ENCODE peak calls at places on chromosomes 16 and 17, in four cellular contexts. J, C, Z and L are unnamed samples.

GRCh38 chr16:56960681-56961281 is 969 bp upstream of the CETP start:
- DNase-seq in Z (no peak), J (no peak), C (no peak), L (no peak)

GRCh38 chr17:40095944-40096791 is 4.2 kb downstream of the NR1D1 start:
- DNase-seq in Z (no peak), J (no peak), C (no peak), L (no peak)

GRCh38 chr16:52581530-52581929 is 34.6 kb upstream of the TOX3 start:
- DNase-seq in Z (peak), J (no peak), C (no peak), L (no peak)

GRCh38 chr16:52469091-52469490 is 77.9 kb downstream of the TOX3 start:
- DNase-seq in J (no peak), Z (no peak), C (no peak), L (no peak)

GRCh38 chr17:56737741-56738161 is 96.0 kb downstream of the C17orf67 start:
- DNase-seq in Z (no peak), C (no peak), J (no peak), L (no peak)

GRCh38 chr17:19939993-19940721 is 37.5 kb downstream of the AKAP10 start:
- DNase-seq in Z (no peak), J (no peak), C (no peak), L (no peak)

GRCh38 chr16:22255335-22255734 is 41.9 kb upstream of the POLR3E start:
- DNase-seq in J (peak), C (no peak), Z (no peak), L (no peak)

GRCh38 chr16:27723711-27724490 is 174.0 kb downstream of the KATNIP start:
- DNase-seq in C (no peak), Z (no peak), J (no peak), L (no peak)

GRCh38 chr16:69930117-69930776 is 20.9 kb upstream of the CLEC18A start:
- DNase-seq in J (peak), C (no peak), Z (peak), L (peak)

GRCh38 chr16:89090669-89091426 is 2.8 kb upstream of the ACSF3 start:
- DNase-seq in J (no peak), Z (no peak), C (no peak), L (no peak)

GRCh38 chr16:86030116-86030515 is 131.2 kb downstream of the IRF8 start:
- DNase-seq in Z (no peak), C (no peak), J (no peak), L (no peak)

GRCh38 chr17:58325976-58326468 is 2.6 kb downstream of the TSPOAP1 start:
- DNase-seq in J (no peak), Z (no peak), C (no peak), L (no peak)

GRCh38 chr16:58511933-58512815 is 3.1 kb upstream of the SETD6 start:
- DNase-seq in C (peak), J (peak), Z (peak), L (peak)

GRCh38 chr16:82649766-82650165 is 23.0 kb downstream of the CDH13 start:
- DNase-seq in J (no peak), Z (no peak), C (no peak), L (no peak)

GRCh38 chr17:4643676-4644075 is 2.2 kb upstream of the ALOX15 start:
- DNase-seq in C (no peak), Z (peak), J (no peak), L (no peak)

GRCh38 chr17:2214887-2215615 is 88.5 kb downstream of the SMG6 start:
- DNase-seq in C (no peak), J (no peak), Z (no peak), L (no peak)

GRCh38 chr17:17739388-17740066 is 58.3 kb downstream of the RAI1 start:
- DNase-seq in C (no peak), Z (no peak), J (peak), L (no peak)

GRCh38 chr16:23836404-23837291 is 865 bp downstream of the PRKCB start:
- DNase-seq in C (no peak), J (peak), Z (no peak), L (peak)

GRCh38 chr16:86966781-86967180 is 350.4 kb downstream of the C16orf95 start:
- DNase-seq in C (no peak), Z (no peak), J (no peak), L (no peak)

GRCh38 chr16:720990-721764 is at the start of gene ANTKMT:
- DNase-seq in Z (peak), C (no peak), J (peak), L (peak)

GRCh38 chr17:60173304-60173807 is 23.6 kb downstream of the CA4 start:
- DNase-seq in Z (no peak), J (no peak), C (no peak), L (no peak)

GRCh38 chr17:40530988-40531971 is 29.9 kb upstream of the TNS4 start:
- DNase-seq in J (no peak), Z (no peak), C (no peak), L (peak)

GRCh38 chr17:50660887-50661345 is 26.2 kb downstream of the ABCC3 start:
- DNase-seq in C (no peak), Z (no peak), J (no peak), L (no peak)

GRCh38 chr17:50661348-50661747 is 26.7 kb downstream of the ABCC3 start:
- DNase-seq in Z (no peak), C (no peak), J (no peak), L (no peak)

GRCh38 chr17:50662632-50663225 is 28.0 kb downstream of the ABCC3 start:
- DNase-seq in C (no peak), Z (no peak), J (no peak), L (no peak)

GRCh38 chr17:50660042-50660886 is 25.6 kb downstream of the ABCC3 start:
- DNase-seq in Z (peak), C (no peak), J (peak), L (no peak)

GRCh38 chr17:50661795-50662391 is 27.2 kb downstream of the ABCC3 start:
- DNase-seq in J (peak), C (no peak), Z (peak), L (no peak)
- TF ChIP-seq JUN in J (no peak), C (no peak), Z (no peak), L (no peak)

DNA sequence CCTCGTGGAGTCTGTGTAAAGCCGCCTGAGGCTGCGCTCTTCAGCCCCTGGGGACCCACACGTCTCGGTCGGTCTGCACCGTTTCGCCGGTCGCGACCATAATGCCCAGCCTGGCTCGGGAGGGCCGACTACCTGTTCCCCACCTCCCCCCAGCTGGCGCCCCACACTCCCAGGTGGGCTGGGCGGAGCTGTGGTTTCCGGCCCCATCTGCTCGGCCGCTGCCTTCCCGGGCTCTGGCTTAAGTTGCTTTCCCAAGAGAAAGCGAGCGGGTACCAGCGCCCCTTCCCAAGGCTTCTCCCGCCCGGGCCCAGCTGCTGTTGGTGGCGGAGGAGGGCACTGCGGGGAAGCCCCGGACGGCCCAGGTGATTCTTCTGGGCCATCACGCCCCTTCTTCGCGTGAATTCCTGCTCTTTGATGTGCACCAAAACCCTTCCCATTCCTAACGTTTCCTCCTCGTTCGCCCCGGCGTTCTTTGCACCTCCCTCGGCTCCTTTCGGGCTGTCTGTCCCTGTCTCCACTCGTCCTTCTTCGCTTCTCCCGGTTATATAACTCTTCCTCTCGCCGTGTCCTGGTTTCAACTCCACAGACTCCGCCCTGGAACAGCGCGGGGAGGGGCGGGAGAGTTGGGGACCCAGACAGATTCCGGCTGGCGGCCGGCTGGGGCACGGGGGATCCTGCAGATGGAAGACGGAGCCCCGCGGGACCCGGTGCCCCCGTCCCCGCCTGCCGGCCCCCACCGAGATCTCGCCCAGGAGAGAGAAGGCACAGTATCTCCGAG is 2.0 kb downstream of the KDM6B start:
- DNase-seq in J (no peak), C (no peak), Z (peak), L (peak)
- TF ChIP-seq SP1 in J (no peak), C (no peak), Z (no peak), L (peak)

DNA sequence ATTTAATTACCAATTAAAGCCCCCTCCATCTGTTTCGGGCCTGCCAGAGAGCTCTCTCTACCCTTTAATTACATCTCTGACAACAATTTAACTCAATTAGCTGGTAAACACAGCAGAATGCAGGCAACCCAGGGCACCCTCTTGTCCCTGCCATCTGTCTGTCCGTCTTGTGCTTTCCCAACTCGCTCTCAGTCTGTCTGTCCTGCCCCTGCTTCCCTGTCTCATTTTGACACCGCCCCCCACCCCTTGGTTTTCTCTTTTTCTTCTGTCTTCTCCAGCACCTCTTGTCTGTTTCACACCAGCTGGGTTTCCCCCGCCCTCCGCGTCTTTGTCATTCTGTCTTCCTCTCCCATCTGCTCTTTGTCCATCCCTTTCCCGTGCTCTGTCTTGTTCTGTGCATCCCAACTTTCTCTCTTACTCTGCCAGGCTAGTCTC is 32.8 kb downstream of the CDK5RAP3 start:
- DNase-seq in J (no peak), C (no peak), Z (no peak), L (no peak)
- TF ChIP-seq MAX in J (no peak), C (no peak), Z (no peak), L (no peak)

DNA sequence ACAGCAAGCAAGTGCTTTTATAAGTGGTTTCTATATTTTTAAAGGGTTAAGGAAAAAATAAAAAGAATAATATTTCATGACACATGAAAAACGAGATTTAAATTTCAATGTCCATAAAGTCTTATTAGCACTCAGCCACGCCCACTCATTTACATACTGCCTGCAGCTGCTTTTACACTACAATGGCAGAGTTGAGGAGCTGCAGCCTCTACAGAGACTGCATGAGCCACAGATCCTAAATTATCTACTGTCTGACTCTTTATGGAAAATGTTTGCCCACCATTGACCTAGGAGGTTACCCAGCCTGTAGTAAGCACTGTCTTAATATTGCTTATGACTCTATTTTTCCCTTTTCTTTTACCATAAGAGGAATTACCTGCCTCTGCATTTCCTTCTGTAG is 139.5 kb upstream of the ERCC4 start:
- DNase-seq in Z (no peak), C (no peak), J (no peak), L (no peak)
- TF ChIP-seq JUN in Z (no peak), C (no peak), J (no peak), L (no peak)

DNA sequence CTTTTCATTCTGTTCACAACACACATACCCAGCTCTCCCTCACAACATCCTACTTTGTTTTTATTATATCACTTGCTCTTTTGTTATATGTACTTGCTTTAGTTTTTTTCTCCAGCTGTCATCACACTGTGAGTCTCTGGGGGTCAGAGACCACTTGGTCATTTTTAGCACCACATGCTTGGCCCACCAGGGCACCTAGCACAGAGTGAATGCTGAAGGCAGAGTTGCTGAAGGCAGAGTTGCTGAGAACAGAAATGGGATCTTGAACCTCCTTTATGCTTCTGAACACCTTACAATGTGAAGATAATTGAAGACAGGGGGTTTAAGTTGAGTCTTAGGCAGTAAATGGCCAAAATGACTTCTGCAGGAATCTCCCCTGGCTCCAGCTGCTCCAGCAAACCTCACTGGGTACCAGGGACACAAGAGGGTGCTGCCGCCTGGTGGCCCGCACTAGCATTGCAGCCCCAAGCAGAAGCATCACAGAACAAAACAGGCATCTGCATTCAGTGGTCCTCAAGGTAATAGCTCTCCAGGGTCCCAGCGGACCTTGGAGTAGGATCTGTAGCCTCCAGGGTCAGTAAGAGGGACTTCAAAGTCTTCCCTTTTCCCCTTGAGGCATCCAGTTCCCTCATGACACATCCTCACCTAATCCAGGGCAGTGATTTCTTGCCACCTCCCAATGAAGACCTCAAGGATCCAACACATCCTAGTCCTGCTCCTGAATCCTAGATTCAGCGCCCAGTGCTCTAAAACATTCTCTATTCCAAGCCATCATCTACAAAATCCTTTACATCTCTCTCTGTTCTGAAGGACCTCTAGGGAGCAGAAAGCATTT is 1972.6 kb downstream of the TP53TG3F start:
- DNase-seq in Z (no peak), C (no peak), J (peak), L (peak)
- TF ChIP-seq SP1 in Z (no peak), C (no peak), J (no peak), L (no peak)